ENCODE peak calls at places on chromosomes 16 and 17, in seven cellular contexts. L, U, R, C, Y, E and T are unnamed samples.

GRCh38 chr16:90007015-90007414 is 12.2 kb downstream of the DBNDD1 start:
- DNase-seq in E (no peak), R (no peak), Y (no peak), C (no peak), U (no peak), L (no peak), T (no peak)

GRCh38 chr17:70621593-70621992 is 452.3 kb downstream of the KCNJ2 start:
- DNase-seq in E (no peak), R (no peak), L (no peak), C (no peak), Y (no peak), U (peak), T (no peak)

GRCh38 chr17:48546924-48547838 is 2.3 kb upstream of the HOXB2 start:
- DNase-seq in L (no peak), C (peak), Y (no peak), E (no peak), R (no peak), U (peak), T (peak)

GRCh38 chr17:77909236-77909635 is 49.3 kb upstream of the TNRC6C start:
- DNase-seq in C (no peak), R (no peak), E (no peak), U (no peak), Y (no peak), L (no peak), T (no peak)

GRCh38 chr16:70473446-70474319 is 19.3 kb downstream of the FCSK start:
- DNase-seq in E (no peak), R (no peak), U (no peak), C (no peak), L (no peak), Y (no peak), T (no peak)

GRCh38 chr16:69339289-69340094 is at the start of the genes COG8 and NIP7:
- DNase-seq in U (peak), R (peak), L (peak), C (peak), E (peak), Y (peak), T (peak)

GRCh38 chr17:17109231-17109630 is 67.0 kb downstream of the MPRIP start:
- DNase-seq in Y (no peak), L (no peak), C (no peak), U (no peak), E (no peak), R (no peak), T (no peak)

GRCh38 chr16:20359997-20360396 is 7.5 kb upstream of the UMOD start:
- DNase-seq in U (no peak), Y (no peak), L (no peak), C (peak), R (peak), E (peak), T (no peak)

GRCh38 chr17:7835818-7836595 is 2.0 kb downstream of the KDM6B start:
- DNase-seq in C (peak), R (peak), U (peak), E (peak), Y (no peak), L (no peak), T (no peak)

GRCh38 chr17:69947027-69947759 is 127.8 kb upstream of the KCNJ16 start:
- DNase-seq in U (no peak), L (no peak), E (no peak), Y (no peak), R (no peak), C (no peak), T (no peak)

GRCh38 chr17:78322858-78323455 is 36.9 kb downstream of the SOCS3 start:
- DNase-seq in Y (no peak), R (no peak), L (no peak), E (no peak), U (no peak), C (no peak), T (no peak)

GRCh38 chr16:18804540-18804939 is 3.2 kb upstream of the ARL6IP1 start:
- DNase-seq in U (no peak), C (no peak), R (no peak), Y (no peak), L (no peak), E (no peak), T (no peak)

GRCh38 chr16:54586474-54587175 is 300.0 kb upstream of the IRX3 start:
- DNase-seq in R (no peak), L (no peak), C (no peak), E (no peak), U (no peak), Y (no peak), T (no peak)

GRCh38 chr16:64469906-64470702 is 651.8 kb downstream of the CDH11 start:
- DNase-seq in U (peak), R (no peak), C (no peak), L (no peak), Y (no peak), E (no peak), T (no peak)

GRCh38 chr17:56597495-56597990 is 4.0 kb downstream of the NOG start:
- DNase-seq in C (no peak), R (peak), Y (no peak), E (no peak), L (no peak), U (no peak), T (no peak)

GRCh38 chr17:82103588-82104451 is 5.8 kb upstream of the FASN start:
- DNase-seq in U (no peak), E (peak), Y (no peak), R (peak), L (no peak), C (peak), T (no peak)

GRCh38 chr17:63571632-63572310 is 21.5 kb downstream of the DCAF7 start:
- DNase-seq in U (peak), R (no peak), C (peak), Y (no peak), L (no peak), E (peak), T (no peak)

GRCh38 chr17:18246880-18247612 is 11.5 kb downstream of the FLII start:
- DNase-seq in Y (no peak), U (peak), L (no peak), E (no peak), C (peak), R (peak), T (no peak)

DNA sequence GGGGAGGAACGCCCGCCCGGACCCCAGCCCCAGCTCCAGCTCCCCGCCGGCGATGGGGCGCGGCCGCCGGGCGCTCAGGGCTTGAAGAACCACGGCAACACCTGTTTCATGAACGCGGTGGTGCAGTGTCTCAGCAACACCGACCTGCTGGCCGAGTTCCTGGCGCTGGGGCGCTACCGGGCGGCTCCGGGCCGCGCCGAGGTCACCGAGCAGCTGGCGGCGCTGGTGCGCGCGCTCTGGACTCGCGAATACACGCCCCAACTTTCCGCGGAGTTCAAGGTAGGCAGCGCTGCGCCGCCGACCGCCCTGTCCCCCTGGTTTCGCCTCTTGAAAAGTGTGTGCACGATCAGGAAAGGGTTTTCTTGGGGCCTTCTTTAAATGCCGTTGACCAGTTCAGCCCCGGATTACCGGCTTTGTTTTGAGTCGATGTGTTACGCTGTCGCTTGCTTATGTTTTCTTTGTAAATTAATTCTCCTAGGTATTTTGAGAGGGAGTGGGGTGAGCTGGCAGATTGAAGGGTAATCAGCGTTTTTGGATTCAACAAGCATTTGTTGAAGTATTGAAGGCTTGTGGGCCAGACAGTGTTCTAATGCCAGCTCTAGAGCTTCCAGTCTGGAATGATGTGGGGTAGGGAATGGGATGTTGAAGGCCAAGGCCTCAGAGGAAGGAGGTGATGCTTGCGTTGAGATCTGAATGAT is 690 bp downstream of the USP43 start:
- DNase-seq in R (peak), E (peak), L (no peak), U (no peak), C (peak), Y (peak), T (no peak)
- TF ChIP-seq EZH2 in R (no peak), E (no peak), L (no peak), U (peak), C (no peak), Y (no peak), T (no peak)

GRCh38 chr17:40524243-40524965 is 23.0 kb upstream of the TNS4 start:
- DNase-seq in E (peak), L (no peak), Y (no peak), R (no peak), C (no peak), U (no peak), T (no peak)
- TF ChIP-seq POLR2AphosphoS5 in E (no peak), L (no peak), Y (no peak), R (no peak), C (no peak), U (no peak), T (no peak)

DNA sequence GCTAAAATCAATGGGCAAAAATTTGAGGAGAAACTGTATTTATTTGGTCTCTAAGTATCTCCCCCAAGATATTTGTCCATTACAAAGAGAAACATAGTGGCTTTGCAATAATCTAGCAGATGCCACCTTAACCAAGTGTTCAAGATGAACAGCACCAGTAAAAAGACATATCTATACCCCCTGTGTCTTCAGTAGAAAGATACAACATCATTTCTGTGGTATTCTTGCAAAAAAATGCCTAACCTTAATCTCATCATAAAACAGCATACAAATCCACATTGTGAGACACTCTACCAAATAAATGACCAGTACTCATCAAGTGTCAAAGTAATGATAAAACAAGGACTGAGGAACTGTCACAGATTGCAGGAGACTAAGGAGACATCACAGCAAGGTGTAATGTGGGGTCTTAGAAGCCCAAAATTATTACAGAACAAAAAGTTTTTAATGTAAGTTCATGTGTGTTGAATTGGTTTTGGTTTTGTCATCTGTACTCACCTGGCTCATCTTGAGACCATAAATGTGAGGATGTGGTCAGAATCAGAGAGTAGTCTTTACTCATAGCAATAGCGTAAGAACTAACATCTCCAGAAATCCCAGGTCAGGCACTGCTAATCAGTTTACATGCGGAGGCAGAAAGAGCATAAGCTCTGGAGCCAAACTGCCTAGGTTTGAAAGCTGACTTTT is 77.2 kb downstream of the AATF start:
- DNase-seq in U (no peak), C (no peak), Y (no peak), E (no peak), L (peak), R (no peak), T (no peak)
- H3K9ac ChIP-seq in U (no peak), C (no peak), Y (no peak), E (no peak), L (no peak), R (no peak), T (no peak)

GRCh38 chr16:56628486-56629035 is 3.0 kb downstream of the MT1E start:
- DNase-seq in Y (no peak), U (no peak), R (no peak), E (peak), C (no peak), L (no peak), T (no peak)

GRCh38 chr16:56629531-56629930 is 2.9 kb upstream of the MT1M start:
- DNase-seq in Y (no peak), L (no peak), R (no peak), U (no peak), C (no peak), E (no peak), T (no peak)

GRCh38 chr16:56631197-56631596 is 1.3 kb upstream of the MT1M start:
- DNase-seq in U (no peak), C (no peak), R (no peak), L (no peak), Y (no peak), E (no peak), T (no peak)

GRCh38 chr16:56631832-56632159 is 663 bp upstream of the MT1M start:
- DNase-seq in R (no peak), L (no peak), U (no peak), E (no peak), Y (no peak), C (no peak), T (no peak)

GRCh38 chr16:56630134-56630533 is 2.3 kb upstream of the MT1M start:
- DNase-seq in R (no peak), Y (no peak), L (peak), C (no peak), U (no peak), E (no peak), T (no peak)
- TF ChIP-seq EZH2 in R (no peak), Y (no peak), L (no peak), C (no peak), U (no peak), E (no peak), T (no peak)

DNA sequence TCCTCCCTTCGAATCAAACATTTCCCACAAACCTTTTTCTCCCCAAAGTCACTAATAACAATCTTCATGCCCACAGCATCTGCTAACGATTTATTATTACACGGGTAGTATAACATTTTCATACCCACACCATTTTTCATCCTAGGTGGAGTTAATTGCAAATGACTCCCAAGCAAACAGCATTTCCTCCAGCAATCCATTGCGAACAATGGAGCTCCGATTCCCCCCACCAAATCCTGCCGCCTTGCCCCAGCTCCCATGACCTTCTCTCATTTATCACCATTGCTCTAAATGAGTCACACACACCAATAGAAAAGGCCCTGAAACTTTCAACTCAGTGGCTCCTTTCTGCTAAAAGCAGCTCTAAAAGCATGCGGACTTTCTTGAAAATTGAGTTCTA is 24.4 kb upstream of the NLRP1 start:
- DNase-seq in R (no peak), C (no peak), E (no peak), Y (no peak), L (no peak), U (peak), T (no peak)
- TF ChIP-seq POLR2AphosphoS5 in R (no peak), C (no peak), E (no peak), Y (no peak), L (no peak), U (no peak), T (no peak)